ENCODE peak calls at places on chromosomes 16 and 17, in six cellular contexts. T is ELR; J is dermis microvascular lymphatic vessel endothelial cell; B is CD8-positive, alpha-beta memory T cell; Y is effector CD4-positive, alpha-beta T cell; O is bronchial epithelial cell. P is an unnamed sample.

GRCh38 chr17:51372345-51373004 is 112.1 kb downstream of the UTP18 start:
- DNase-seq in T (peak), J (peak), B (no peak), Y (no peak), O (peak), P (no peak)

GRCh38 chr16:50847166-50847565 is 105.3 kb downstream of the CYLD start:
- DNase-seq in T (no peak), J (no peak), B (no peak), Y (no peak), O (no peak), P (no peak)

GRCh38 chr17:82097187-82097918 is 683 bp downstream of the FASN start:
- DNase-seq in T (peak), J (peak), B (no peak), Y (no peak), O (no peak), P (no peak)

GRCh38 chr17:9611557-9611956 is 33.8 kb upstream of the USP43 start:
- DNase-seq in T (no peak), J (no peak), B (no peak), Y (no peak), O (no peak), P (no peak)

GRCh38 chr17:38559025-38559879 is 46.5 kb downstream of the SRCIN1 start:
- DNase-seq in T (peak), J (peak), B (peak), Y (peak), O (peak), P (no peak)

GRCh38 chr17:35163886-35164285 is 16.3 kb downstream of the UNC45B start:
- DNase-seq in T (no peak), J (no peak), B (no peak), Y (no peak), O (no peak), P (no peak)

GRCh38 chr16:87853411-87854052 is 15.8 kb downstream of the SLC7A5 start:
- DNase-seq in T (peak), J (no peak), B (peak), Y (peak), O (peak), P (no peak)

GRCh38 chr16:16025214-16025968 is 76.0 kb downstream of the ABCC1 start:
- DNase-seq in T (peak), J (peak), B (peak), Y (peak), O (peak), P (peak)

GRCh38 chr17:65398036-65398787 is 163.2 kb downstream of the AXIN2 start:
- DNase-seq in T (no peak), J (no peak), B (no peak), Y (no peak), O (no peak), P (no peak)

GRCh38 chr16:30185683-30186421 is 2.5 kb downstream of the CORO1A start:
- DNase-seq in T (no peak), J (no peak), B (peak), Y (peak), O (no peak), P (no peak)

GRCh38 chr16:69926241-69926640 is 24.9 kb upstream of the CLEC18A start:
- DNase-seq in T (no peak), J (no peak), B (no peak), Y (no peak), O (no peak), P (no peak)

GRCh38 chr17:67475161-67475887 is 98.2 kb downstream of the PITPNC1 start:
- DNase-seq in T (peak), J (peak), B (peak), Y (peak), O (peak), P (no peak)

GRCh38 chr16:57498031-57498430 is 11.7 kb upstream of the DOK4 start:
- DNase-seq in T (no peak), J (no peak), B (no peak), Y (no peak), O (no peak), P (no peak)

GRCh38 chr16:85819245-85819644 is 19.8 kb downstream of the COX4I1 start:
- DNase-seq in T (peak), J (peak), B (peak), Y (peak), O (peak), P (peak)

GRCh38 chr16:69691980-69692911 is 34.1 kb downstream of the NQO1 start:
- DNase-seq in T (peak), J (no peak), B (no peak), Y (no peak), O (peak), P (no peak)

GRCh38 chr17:6456914-6457687 is 12.8 kb downstream of the PIMREG start:
- DNase-seq in T (peak), J (no peak), B (no peak), Y (no peak), O (peak), P (no peak)

GRCh38 chr17:27551701-27552466 is 79.1 kb upstream of the LGALS9 start:
- DNase-seq in T (peak), J (no peak), B (no peak), Y (no peak), O (peak), P (no peak)

GRCh38 chr17:5800131-5800530 is 215.8 kb upstream of the NLRP1 start:
- DNase-seq in T (no peak), J (no peak), B (no peak), Y (no peak), O (no peak), P (no peak)

GRCh38 chr17:77449908-77450741 is 309.4 kb downstream of the SEC14L1 start:
- DNase-seq in T (peak), J (no peak), B (no peak), Y (no peak), O (peak), P (peak)

GRCh38 chr17:14776791-14777190 is 475.9 kb downstream of the HS3ST3B1 start:
- DNase-seq in T (no peak), J (no peak), B (no peak), Y (no peak), O (peak), P (no peak)

GRCh38 chr16:4375717-4376116 is 4.1 kb downstream of the VASN start:
- DNase-seq in T (peak), J (no peak), B (no peak), Y (no peak), O (peak), P (no peak)

GRCh38 chr16:77403732-77404131 is 31.1 kb downstream of the ADAMTS18 start:
- DNase-seq in T (no peak), J (no peak), B (no peak), Y (no peak), O (no peak), P (no peak)

GRCh38 chr16:67926181-67926742 is 5.4 kb downstream of the CTRL start:
- DNase-seq in T (peak), J (peak), B (no peak), Y (no peak), O (peak), P (no peak)

GRCh38 chr17:81049973-81050551 is 15.1 kb downstream of the BAIAP2 start:
- DNase-seq in T (peak), J (no peak), B (no peak), Y (no peak), O (peak), P (no peak)